ENCODE peak calls at places on chromosomes 12 and 14, in nine cellular contexts. One of them, this sample, is unnamed.

GRCh38 chr12:104276192-104277131 is 27.1 kb upstream of the EID3 start:
- DNase-seq in stomach: no peak
- DNase-seq in astrocyte of the cerebellum: no peak
- DNase-seq in NCI-H2081: peak; percentile 56
- DNase-seq in left ventricle myocardium superior: no peak
- DNase-seq in HTR-8/SVneo: no peak
- DNase-seq in amygdala: no peak
- DNase-seq in lung microvascular endothelial cell: peak; percentile 48
- DNase-seq in T follicular helper cell: no peak
- DNase-seq in this sample: no peak

GRCh38 chr12:43758247-43758727 is 303 bp downstream of the PUS7L start:
- DNase-seq in stomach: peak; percentile 26
- DNase-seq in astrocyte of the cerebellum: no peak
- DNase-seq in NCI-H2081: peak; percentile 43
- DNase-seq in left ventricle myocardium superior: peak; percentile 35
- DNase-seq in HTR-8/SVneo: peak; percentile 22
- DNase-seq in amygdala: peak; percentile 34
- DNase-seq in lung microvascular endothelial cell: peak; percentile 49
- DNase-seq in T follicular helper cell: no peak
- DNase-seq in this sample: peak; percentile 46

GRCh38 chr14:103716091-103716801 is 636 bp downstream of the ZFYVE21 start:
- DNase-seq in stomach: no peak
- DNase-seq in astrocyte of the cerebellum: no peak
- DNase-seq in NCI-H2081: peak; percentile 24
- DNase-seq in left ventricle myocardium superior: peak; percentile 65
- DNase-seq in HTR-8/SVneo: peak; percentile 31
- DNase-seq in amygdala: no peak
- DNase-seq in lung microvascular endothelial cell: peak; percentile 33
- DNase-seq in T follicular helper cell: no peak
- DNase-seq in this sample: peak; percentile 26

GRCh38 chr14:104821971-104822608 is 21.2 kb downstream of the ZBTB42 start:
- DNase-seq in stomach: peak; percentile 23
- DNase-seq in astrocyte of the cerebellum: no peak
- DNase-seq in NCI-H2081: no peak
- DNase-seq in left ventricle myocardium superior: no peak
- DNase-seq in HTR-8/SVneo: no peak
- DNase-seq in amygdala: no peak
- DNase-seq in lung microvascular endothelial cell: no peak
- DNase-seq in T follicular helper cell: no peak
- DNase-seq in this sample: no peak

GRCh38 chr12:131872154-131873046 is 22.0 kb upstream of the ULK1 start:
- DNase-seq in stomach: no peak
- DNase-seq in astrocyte of the cerebellum: no peak
- DNase-seq in NCI-H2081: no peak
- DNase-seq in left ventricle myocardium superior: no peak
- DNase-seq in HTR-8/SVneo: peak; percentile 59
- DNase-seq in amygdala: no peak
- DNase-seq in lung microvascular endothelial cell: peak; percentile 76
- DNase-seq in T follicular helper cell: no peak
- DNase-seq in this sample: no peak

GRCh38 chr12:115752151-115752550 is 525.3 kb downstream of the MED13L start:
- DNase-seq in stomach: no peak
- DNase-seq in astrocyte of the cerebellum: peak; percentile 39
- DNase-seq in NCI-H2081: no peak
- DNase-seq in left ventricle myocardium superior: no peak
- DNase-seq in HTR-8/SVneo: no peak
- DNase-seq in amygdala: no peak
- DNase-seq in lung microvascular endothelial cell: peak; percentile 33
- DNase-seq in T follicular helper cell: no peak
- DNase-seq in this sample: peak; percentile 57

GRCh38 chr12:11746024-11746771 is 96.7 kb downstream of the ETV6 start:
- DNase-seq in stomach: no peak
- DNase-seq in astrocyte of the cerebellum: no peak
- DNase-seq in NCI-H2081: no peak
- DNase-seq in left ventricle myocardium superior: no peak
- DNase-seq in HTR-8/SVneo: peak; percentile 61
- DNase-seq in amygdala: no peak
- DNase-seq in lung microvascular endothelial cell: peak; percentile 95
- DNase-seq in T follicular helper cell: no peak
- DNase-seq in this sample: no peak

GRCh38 chr14:22036541-22036940 is 362.9 kb upstream of the OR4E1 start:
- DNase-seq in stomach: no peak
- DNase-seq in astrocyte of the cerebellum: no peak
- DNase-seq in NCI-H2081: no peak
- DNase-seq in left ventricle myocardium superior: no peak
- DNase-seq in HTR-8/SVneo: no peak
- DNase-seq in amygdala: no peak
- DNase-seq in lung microvascular endothelial cell: no peak
- DNase-seq in T follicular helper cell: no peak
- DNase-seq in this sample: no peak

GRCh38 chr12:109393437-109394345 is 46.0 kb downstream of the MYO1H start:
- DNase-seq in stomach: peak; percentile 48
- DNase-seq in astrocyte of the cerebellum: peak; percentile 27
- DNase-seq in NCI-H2081: peak; percentile 55
- DNase-seq in left ventricle myocardium superior: no peak
- DNase-seq in HTR-8/SVneo: peak; percentile 83
- DNase-seq in amygdala: peak; percentile 6
- DNase-seq in lung microvascular endothelial cell: peak; percentile 69
- DNase-seq in T follicular helper cell: peak; percentile 13
- DNase-seq in this sample: peak; percentile 78

GRCh38 chr12:67068773-67069450 is 200.2 kb upstream of the CAND1 start:
- DNase-seq in stomach: peak; percentile 34
- DNase-seq in astrocyte of the cerebellum: peak; percentile 6
- DNase-seq in NCI-H2081: peak; percentile 59
- DNase-seq in left ventricle myocardium superior: peak; percentile 49
- DNase-seq in HTR-8/SVneo: peak; percentile 35
- DNase-seq in amygdala: no peak
- DNase-seq in lung microvascular endothelial cell: peak; percentile 36
- DNase-seq in T follicular helper cell: no peak
- DNase-seq in this sample: peak; percentile 32

GRCh38 chr12:1518763-1519516 is 75.4 kb downstream of the FBXL14 start:
- DNase-seq in stomach: no peak
- DNase-seq in astrocyte of the cerebellum: peak; percentile 65
- DNase-seq in NCI-H2081: peak; percentile 14
- DNase-seq in left ventricle myocardium superior: no peak
- DNase-seq in HTR-8/SVneo: peak; percentile 86
- DNase-seq in amygdala: no peak
- DNase-seq in lung microvascular endothelial cell: peak; percentile 65
- DNase-seq in T follicular helper cell: no peak
- DNase-seq in this sample: peak; percentile 65

GRCh38 chr12:58764100-58764953 is 156.0 kb downstream of the LRIG3 start:
- DNase-seq in stomach: no peak
- DNase-seq in astrocyte of the cerebellum: peak; percentile 27
- DNase-seq in NCI-H2081: no peak
- DNase-seq in left ventricle myocardium superior: no peak
- DNase-seq in HTR-8/SVneo: no peak
- DNase-seq in amygdala: no peak
- DNase-seq in lung microvascular endothelial cell: no peak
- DNase-seq in T follicular helper cell: no peak
- DNase-seq in this sample: no peak

GRCh38 chr12:46724020-46724419 is 101.8 kb downstream of the SLC38A4 start:
- DNase-seq in stomach: no peak
- DNase-seq in astrocyte of the cerebellum: no peak
- DNase-seq in NCI-H2081: no peak
- DNase-seq in left ventricle myocardium superior: no peak
- DNase-seq in HTR-8/SVneo: no peak
- DNase-seq in amygdala: no peak
- DNase-seq in lung microvascular endothelial cell: no peak
- DNase-seq in T follicular helper cell: no peak
- DNase-seq in this sample: no peak

GRCh38 chr14:51869426-51870113 is 9.2 kb downstream of the GNG2 start:
- DNase-seq in stomach: no peak
- DNase-seq in astrocyte of the cerebellum: no peak
- DNase-seq in NCI-H2081: no peak
- DNase-seq in left ventricle myocardium superior: no peak
- DNase-seq in HTR-8/SVneo: no peak
- DNase-seq in amygdala: no peak
- DNase-seq in lung microvascular endothelial cell: no peak
- DNase-seq in T follicular helper cell: peak; percentile 35
- DNase-seq in this sample: no peak

GRCh38 chr14:39368261-39368959 is 63.8 kb downstream of the FBXO33 start:
- DNase-seq in stomach: peak; percentile 42
- DNase-seq in astrocyte of the cerebellum: peak; percentile 86
- DNase-seq in NCI-H2081: peak; percentile 84
- DNase-seq in left ventricle myocardium superior: peak; percentile 34
- DNase-seq in HTR-8/SVneo: peak; percentile 63
- DNase-seq in amygdala: peak; percentile 9
- DNase-seq in lung microvascular endothelial cell: peak; percentile 76
- DNase-seq in T follicular helper cell: no peak
- DNase-seq in this sample: peak; percentile 84

GRCh38 chr12:43872396-43872795 is 36.5 kb downstream of the TMEM117 start:
- DNase-seq in stomach: no peak
- DNase-seq in astrocyte of the cerebellum: no peak
- DNase-seq in NCI-H2081: no peak
- DNase-seq in left ventricle myocardium superior: no peak
- DNase-seq in HTR-8/SVneo: no peak
- DNase-seq in amygdala: no peak
- DNase-seq in lung microvascular endothelial cell: no peak
- DNase-seq in T follicular helper cell: no peak
- DNase-seq in this sample: no peak

GRCh38 chr12:4215862-4216541 is 57.6 kb upstream of the CCND2 start:
- DNase-seq in stomach: no peak
- DNase-seq in astrocyte of the cerebellum: no peak
- DNase-seq in NCI-H2081: no peak
- DNase-seq in left ventricle myocardium superior: no peak
- DNase-seq in HTR-8/SVneo: no peak
- DNase-seq in amygdala: no peak
- DNase-seq in lung microvascular endothelial cell: no peak
- DNase-seq in T follicular helper cell: no peak
- DNase-seq in this sample: no peak

GRCh38 chr14:78933948-78934524 is 763.9 kb downstream of the NRXN3 start:
- DNase-seq in stomach: no peak
- DNase-seq in astrocyte of the cerebellum: peak; percentile 12
- DNase-seq in NCI-H2081: peak; percentile 15
- DNase-seq in left ventricle myocardium superior: no peak
- DNase-seq in HTR-8/SVneo: peak; percentile 33
- DNase-seq in amygdala: no peak
- DNase-seq in lung microvascular endothelial cell: peak; percentile 45
- DNase-seq in T follicular helper cell: no peak
- DNase-seq in this sample: peak; percentile 63

GRCh38 chr14:20343855-20344205 is 395 bp downstream of the PARP2 start:
- DNase-seq in stomach: no peak
- DNase-seq in astrocyte of the cerebellum: no peak
- DNase-seq in NCI-H2081: peak; percentile 28
- DNase-seq in left ventricle myocardium superior: no peak
- DNase-seq in HTR-8/SVneo: no peak
- DNase-seq in amygdala: no peak
- DNase-seq in lung microvascular endothelial cell: peak; percentile 48
- DNase-seq in T follicular helper cell: no peak
- DNase-seq in this sample: peak; percentile 40

GRCh38 chr14:100289916-100290606 is 16.2 kb downstream of the SLC25A29 start:
- DNase-seq in stomach: no peak
- DNase-seq in astrocyte of the cerebellum: no peak
- DNase-seq in NCI-H2081: no peak
- DNase-seq in left ventricle myocardium superior: no peak
- DNase-seq in HTR-8/SVneo: no peak
- DNase-seq in amygdala: no peak
- DNase-seq in lung microvascular endothelial cell: no peak
- DNase-seq in T follicular helper cell: no peak
- DNase-seq in this sample: peak; percentile 74

GRCh38 chr14:84555493-84555892 is 974.5 kb upstream of the FLRT2 start:
- DNase-seq in stomach: no peak
- DNase-seq in astrocyte of the cerebellum: no peak
- DNase-seq in NCI-H2081: no peak
- DNase-seq in left ventricle myocardium superior: no peak
- DNase-seq in HTR-8/SVneo: no peak
- DNase-seq in amygdala: no peak
- DNase-seq in lung microvascular endothelial cell: no peak
- DNase-seq in T follicular helper cell: no peak
- DNase-seq in this sample: no peak

GRCh38 chr12:96420255-96420930 is 20.2 kb upstream of the CDK17 start:
- DNase-seq in stomach: no peak
- DNase-seq in astrocyte of the cerebellum: no peak
- DNase-seq in NCI-H2081: no peak
- DNase-seq in left ventricle myocardium superior: no peak
- DNase-seq in HTR-8/SVneo: no peak
- DNase-seq in amygdala: no peak
- DNase-seq in lung microvascular endothelial cell: peak; percentile 89
- DNase-seq in T follicular helper cell: no peak
- DNase-seq in this sample: no peak